ENCODE peak calls at places on chromosomes 16 and 17, in ten cellular contexts. One of them, this sample, is unnamed. For H3K36me3, the result is how much of the 10 kb centered on the place peaks cover.

GRCh38 chr16:58127634-58128033 is 1.5 kb downstream of the CFAP20 start:
- DNase-seq in tibial nerve: no peak
- DNase-seq in Peyer's patch: no peak
- DNase-seq in heart right ventricle: no peak
- DNase-seq in CD8-positive, alpha-beta T cell: no peak
- DNase-seq in prostate gland: no peak
- DNase-seq in IMR-90: no peak
- DNase-seq in Caco-2: no peak
- DNase-seq in stomach: no peak
- DNase-seq in kidney epithelial cell: no peak
- DNase-seq in this sample: no peak

GRCh38 chr17:17523001-17523713 is 27.0 kb upstream of the RASD1 start:
- DNase-seq in kidney epithelial cell: no peak
- DNase-seq in Caco-2: no peak
- DNase-seq in Peyer's patch: no peak
- DNase-seq in CD8-positive, alpha-beta T cell: no peak
- DNase-seq in IMR-90: no peak
- DNase-seq in heart right ventricle: no peak
- DNase-seq in tibial nerve: no peak
- DNase-seq in stomach: peak
- DNase-seq in prostate gland: no peak
- DNase-seq in this sample: peak

GRCh38 chr16:81625544-81626152 is 153.4 kb upstream of the PLCG2 start:
- DNase-seq in Caco-2: no peak
- DNase-seq in CD8-positive, alpha-beta T cell: no peak
- DNase-seq in prostate gland: peak
- DNase-seq in IMR-90: peak
- DNase-seq in stomach: peak
- DNase-seq in tibial nerve: no peak
- DNase-seq in Peyer's patch: no peak
- DNase-seq in kidney epithelial cell: peak
- DNase-seq in heart right ventricle: peak
- DNase-seq in this sample: peak

GRCh38 chr16:28494141-28494851 is at the start of gene APOBR:
- DNase-seq in Caco-2: no peak
- DNase-seq in IMR-90: no peak
- DNase-seq in kidney epithelial cell: no peak
- DNase-seq in CD8-positive, alpha-beta T cell: peak
- DNase-seq in prostate gland: no peak
- DNase-seq in heart right ventricle: peak
- DNase-seq in stomach: peak
- DNase-seq in Peyer's patch: peak
- DNase-seq in tibial nerve: no peak
- DNase-seq in this sample: no peak

GRCh38 chr16:50146479-50147435 is 6.3 kb upstream of the TENT4B start:
- DNase-seq in tibial nerve: no peak
- DNase-seq in kidney epithelial cell: peak
- DNase-seq in prostate gland: no peak
- DNase-seq in stomach: no peak
- DNase-seq in CD8-positive, alpha-beta T cell: no peak
- DNase-seq in Caco-2: no peak
- DNase-seq in IMR-90: no peak
- DNase-seq in heart right ventricle: no peak
- DNase-seq in Peyer's patch: no peak
- DNase-seq in this sample: peak

GRCh38 chr17:7097940-7098339 is 16.7 kb downstream of the ASGR2 start:
- DNase-seq in heart right ventricle: no peak
- DNase-seq in IMR-90: peak
- DNase-seq in Peyer's patch: no peak
- DNase-seq in kidney epithelial cell: no peak
- DNase-seq in tibial nerve: no peak
- DNase-seq in Caco-2: no peak
- DNase-seq in prostate gland: no peak
- DNase-seq in stomach: no peak
- DNase-seq in CD8-positive, alpha-beta T cell: no peak
- DNase-seq in this sample: no peak

GRCh38 chr16:88938933-88939813 is 37.8 kb downstream of the CBFA2T3 start:
- DNase-seq in tibial nerve: no peak
- DNase-seq in prostate gland: no peak
- DNase-seq in kidney epithelial cell: no peak
- DNase-seq in heart right ventricle: peak
- DNase-seq in CD8-positive, alpha-beta T cell: no peak
- DNase-seq in stomach: no peak
- DNase-seq in Peyer's patch: no peak
- DNase-seq in IMR-90: no peak
- DNase-seq in Caco-2: no peak
- DNase-seq in this sample: no peak

GRCh38 chr16:46765050-46765449 is 16.9 kb upstream of the MYLK3 start:
- DNase-seq in kidney epithelial cell: peak
- DNase-seq in heart right ventricle: no peak
- DNase-seq in tibial nerve: no peak
- DNase-seq in Caco-2: no peak
- DNase-seq in CD8-positive, alpha-beta T cell: no peak
- DNase-seq in prostate gland: no peak
- DNase-seq in stomach: no peak
- DNase-seq in Peyer's patch: no peak
- DNase-seq in IMR-90: peak
- DNase-seq in this sample: no peak

GRCh38 chr17:8847891-8848290 is 19.6 kb downstream of the PIK3R6 start:
- DNase-seq in stomach: no peak
- DNase-seq in Peyer's patch: no peak
- DNase-seq in Caco-2: no peak
- DNase-seq in kidney epithelial cell: no peak
- DNase-seq in tibial nerve: no peak
- DNase-seq in prostate gland: no peak
- DNase-seq in heart right ventricle: no peak
- DNase-seq in CD8-positive, alpha-beta T cell: no peak
- DNase-seq in IMR-90: no peak
- DNase-seq in this sample: no peak

GRCh38 chr17:72719206-72719581 is 373.3 kb downstream of the SLC39A11 start:
- DNase-seq in CD8-positive, alpha-beta T cell: no peak
- DNase-seq in prostate gland: no peak
- DNase-seq in Peyer's patch: no peak
- DNase-seq in IMR-90: no peak
- DNase-seq in heart right ventricle: no peak
- DNase-seq in Caco-2: no peak
- DNase-seq in stomach: no peak
- DNase-seq in kidney epithelial cell: no peak
- DNase-seq in tibial nerve: no peak
- DNase-seq in this sample: no peak

GRCh38 chr17:1495265-1495664 is 2.8 kb upstream of the MYO1C start:
- DNase-seq in kidney epithelial cell: no peak
- DNase-seq in stomach: no peak
- DNase-seq in CD8-positive, alpha-beta T cell: no peak
- DNase-seq in Caco-2: no peak
- DNase-seq in tibial nerve: no peak
- DNase-seq in prostate gland: peak
- DNase-seq in IMR-90: no peak
- DNase-seq in heart right ventricle: peak
- DNase-seq in Peyer's patch: no peak
- DNase-seq in this sample: no peak

GRCh38 chr17:16879686-16880085 is 92.2 kb downstream of the TNFRSF13B start:
- DNase-seq in CD8-positive, alpha-beta T cell: no peak
- DNase-seq in Peyer's patch: no peak
- DNase-seq in tibial nerve: no peak
- DNase-seq in IMR-90: no peak
- DNase-seq in kidney epithelial cell: no peak
- DNase-seq in Caco-2: no peak
- DNase-seq in stomach: peak
- DNase-seq in prostate gland: no peak
- DNase-seq in heart right ventricle: no peak
- DNase-seq in this sample: no peak

GRCh38 chr16:78984887-78985464 is 615.6 kb downstream of the MAF start:
- DNase-seq in stomach: no peak
- DNase-seq in prostate gland: no peak
- DNase-seq in Peyer's patch: no peak
- DNase-seq in tibial nerve: no peak
- DNase-seq in heart right ventricle: peak
- DNase-seq in kidney epithelial cell: no peak
- DNase-seq in Caco-2: no peak
- DNase-seq in CD8-positive, alpha-beta T cell: no peak
- DNase-seq in IMR-90: no peak
- DNase-seq in this sample: no peak

GRCh38 chr16:794091-794842 is 5.8 kb downstream of the CHTF18 start:
- DNase-seq in Caco-2: no peak
- DNase-seq in heart right ventricle: no peak
- DNase-seq in Peyer's patch: no peak
- DNase-seq in prostate gland: no peak
- DNase-seq in stomach: no peak
- DNase-seq in IMR-90: no peak
- DNase-seq in kidney epithelial cell: no peak
- DNase-seq in CD8-positive, alpha-beta T cell: no peak
- DNase-seq in tibial nerve: no peak
- DNase-seq in this sample: no peak

GRCh38 chr16:791131-791530 is 2.7 kb downstream of the CHTF18 start:
- DNase-seq in tibial nerve: no peak
- DNase-seq in Caco-2: no peak
- DNase-seq in stomach: no peak
- DNase-seq in CD8-positive, alpha-beta T cell: no peak
- DNase-seq in IMR-90: no peak
- DNase-seq in kidney epithelial cell: no peak
- DNase-seq in prostate gland: no peak
- DNase-seq in heart right ventricle: no peak
- DNase-seq in Peyer's patch: no peak
- DNase-seq in this sample: no peak

GRCh38 chr16:792221-792995 is 4.0 kb downstream of the CHTF18 start:
- DNase-seq in CD8-positive, alpha-beta T cell: no peak
- DNase-seq in kidney epithelial cell: no peak
- DNase-seq in IMR-90: no peak
- DNase-seq in Peyer's patch: no peak
- DNase-seq in Caco-2: no peak
- DNase-seq in heart right ventricle: no peak
- DNase-seq in prostate gland: no peak
- DNase-seq in stomach: no peak
- DNase-seq in tibial nerve: no peak
- DNase-seq in this sample: no peak

GRCh38 chr16:794853-795466 is 5.6 kb downstream of the GNG13 start:
- DNase-seq in prostate gland: no peak
- DNase-seq in IMR-90: no peak
- DNase-seq in stomach: no peak
- DNase-seq in Caco-2: no peak
- DNase-seq in Peyer's patch: no peak
- DNase-seq in tibial nerve: no peak
- DNase-seq in heart right ventricle: no peak
- DNase-seq in kidney epithelial cell: no peak
- DNase-seq in CD8-positive, alpha-beta T cell: no peak
- DNase-seq in this sample: no peak

DNA sequence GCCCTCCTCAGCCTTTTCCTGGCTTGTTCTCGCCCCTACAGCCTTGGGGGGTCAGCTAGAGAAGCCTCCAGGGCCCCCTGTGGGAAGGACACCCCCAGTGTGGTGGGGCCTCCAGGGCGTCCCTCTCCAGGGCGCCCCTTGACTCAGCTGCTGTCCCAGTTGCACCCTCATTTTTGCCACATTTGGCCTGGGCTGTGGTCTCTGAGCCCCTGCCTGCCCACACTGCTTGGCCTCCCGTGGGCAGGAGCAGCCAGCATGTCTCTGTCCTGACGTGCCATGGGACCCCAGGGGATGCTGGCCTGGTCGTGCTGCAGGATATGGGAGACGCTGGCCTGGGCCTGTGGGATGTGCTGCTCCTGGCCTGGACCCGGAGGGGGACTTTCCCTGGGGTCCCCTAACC is 5.0 kb downstream of the CHTF18 start:
- DNase-seq in CD8-positive, alpha-beta T cell: no peak
- DNase-seq in IMR-90: no peak
- DNase-seq in Caco-2: no peak
- DNase-seq in tibial nerve: no peak
- DNase-seq in heart right ventricle: no peak
- DNase-seq in kidney epithelial cell: no peak
- DNase-seq in prostate gland: no peak
- DNase-seq in Peyer's patch: no peak
- DNase-seq in stomach: no peak
- DNase-seq in this sample: no peak
- H3K36me3 ChIP-seq in CD8-positive, alpha-beta T cell: under half
- H3K36me3 ChIP-seq in IMR-90: under half
- H3K36me3 ChIP-seq in Caco-2: under half
- H3K36me3 ChIP-seq in tibial nerve: under half
- H3K36me3 ChIP-seq in heart right ventricle: under half
- H3K36me3 ChIP-seq in kidney epithelial cell: under half
- H3K36me3 ChIP-seq in prostate gland: under half
- H3K36me3 ChIP-seq in Peyer's patch: under half
- H3K36me3 ChIP-seq in stomach: under half
- H3K36me3 ChIP-seq in this sample: under half

GRCh38 chr16:51376080-51376479 is 225.0 kb upstream of the SALL1 start:
- DNase-seq in CD8-positive, alpha-beta T cell: no peak
- DNase-seq in Caco-2: no peak
- DNase-seq in stomach: no peak
- DNase-seq in prostate gland: no peak
- DNase-seq in kidney epithelial cell: no peak
- DNase-seq in heart right ventricle: no peak
- DNase-seq in Peyer's patch: no peak
- DNase-seq in tibial nerve: no peak
- DNase-seq in IMR-90: no peak
- DNase-seq in this sample: no peak
- TF ChIP-seq CTCF in CD8-positive, alpha-beta T cell: no peak
- TF ChIP-seq CTCF in Caco-2: no peak
- TF ChIP-seq CTCF in stomach: no peak
- TF ChIP-seq CTCF in prostate gland: no peak
- TF ChIP-seq CTCF in kidney epithelial cell: peak
- TF ChIP-seq CTCF in heart right ventricle: no peak
- TF ChIP-seq CTCF in Peyer's patch: no peak
- TF ChIP-seq CTCF in tibial nerve: no peak
- TF ChIP-seq CTCF in IMR-90: no peak
- TF ChIP-seq CTCF in this sample: peak

GRCh38 chr17:67912088-67912487 is 84.2 kb downstream of the C17orf58 start:
- DNase-seq in Peyer's patch: no peak
- DNase-seq in kidney epithelial cell: no peak
- DNase-seq in tibial nerve: no peak
- DNase-seq in stomach: no peak
- DNase-seq in heart right ventricle: no peak
- DNase-seq in IMR-90: no peak
- DNase-seq in CD8-positive, alpha-beta T cell: no peak
- DNase-seq in Caco-2: no peak
- DNase-seq in prostate gland: no peak
- DNase-seq in this sample: no peak
- H3K36me3 ChIP-seq in Peyer's patch: half or more
- H3K36me3 ChIP-seq in kidney epithelial cell: under half
- H3K36me3 ChIP-seq in tibial nerve: under half
- H3K36me3 ChIP-seq in stomach: half or more
- H3K36me3 ChIP-seq in heart right ventricle: under half
- H3K36me3 ChIP-seq in IMR-90: under half
- H3K36me3 ChIP-seq in CD8-positive, alpha-beta T cell: under half
- H3K36me3 ChIP-seq in Caco-2: under half
- H3K36me3 ChIP-seq in prostate gland: under half
- H3K36me3 ChIP-seq in this sample: under half

GRCh38 chr17:5662409-5663150 is 78.3 kb upstream of the NLRP1 start:
- DNase-seq in IMR-90: no peak
- DNase-seq in tibial nerve: no peak
- DNase-seq in Caco-2: no peak
- DNase-seq in stomach: no peak
- DNase-seq in Peyer's patch: no peak
- DNase-seq in prostate gland: no peak
- DNase-seq in CD8-positive, alpha-beta T cell: no peak
- DNase-seq in heart right ventricle: no peak
- DNase-seq in kidney epithelial cell: peak
- DNase-seq in this sample: no peak

GRCh38 chr17:5665164-5665563 is 80.9 kb upstream of the NLRP1 start:
- DNase-seq in CD8-positive, alpha-beta T cell: no peak
- DNase-seq in prostate gland: no peak
- DNase-seq in stomach: no peak
- DNase-seq in kidney epithelial cell: no peak
- DNase-seq in Peyer's patch: no peak
- DNase-seq in IMR-90: no peak
- DNase-seq in tibial nerve: no peak
- DNase-seq in heart right ventricle: no peak
- DNase-seq in Caco-2: no peak
- DNase-seq in this sample: no peak

GRCh38 chr17:5661486-5662125 is 77.3 kb upstream of the NLRP1 start:
- DNase-seq in Caco-2: no peak
- DNase-seq in prostate gland: no peak
- DNase-seq in Peyer's patch: no peak
- DNase-seq in CD8-positive, alpha-beta T cell: no peak
- DNase-seq in kidney epithelial cell: no peak
- DNase-seq in heart right ventricle: no peak
- DNase-seq in stomach: no peak
- DNase-seq in IMR-90: no peak
- DNase-seq in tibial nerve: no peak
- DNase-seq in this sample: no peak
- TF ChIP-seq CTCF in Caco-2: no peak
- TF ChIP-seq CTCF in prostate gland: no peak
- TF ChIP-seq CTCF in Peyer's patch: no peak
- TF ChIP-seq CTCF in CD8-positive, alpha-beta T cell: no peak
- TF ChIP-seq CTCF in kidney epithelial cell: no peak
- TF ChIP-seq CTCF in heart right ventricle: no peak
- TF ChIP-seq CTCF in stomach: no peak
- TF ChIP-seq CTCF in IMR-90: no peak
- TF ChIP-seq CTCF in tibial nerve: no peak
- TF ChIP-seq CTCF in this sample: no peak

This sample was measured in body of pancreas.